ENCODE peak calls at places on chromosomes 13 and 19, in seven cellular contexts. One of them, this sample, is unnamed.

GRCh38 chr13:67943116-67943515 is 713.0 kb upstream of the PCDH9 start:
- DNase-seq in spleen: no peak
- DNase-seq in dorsolateral prefrontal cortex: no peak
- DNase-seq in testis: no peak
- DNase-seq in aorta: no peak
- DNase-seq in adrenal gland: no peak
- DNase-seq in DND-41: no peak
- DNase-seq in this sample: no peak

GRCh38 chr13:85610024-85610423 is 189.2 kb downstream of the SLITRK6 start:
- DNase-seq in aorta: no peak
- DNase-seq in adrenal gland: no peak
- DNase-seq in dorsolateral prefrontal cortex: no peak
- DNase-seq in testis: no peak
- DNase-seq in DND-41: no peak
- DNase-seq in spleen: no peak
- DNase-seq in this sample: no peak

GRCh38 chr13:112747256-112747655 is 57.4 kb downstream of the ATP11A start:
- DNase-seq in testis: peak
- DNase-seq in dorsolateral prefrontal cortex: no peak
- DNase-seq in aorta: no peak
- DNase-seq in adrenal gland: no peak
- DNase-seq in spleen: peak
- DNase-seq in DND-41: no peak
- DNase-seq in this sample: no peak

GRCh38 chr13:111952814-111953213 is 114.1 kb upstream of the SOX1 start:
- DNase-seq in DND-41: no peak
- DNase-seq in aorta: no peak
- DNase-seq in dorsolateral prefrontal cortex: no peak
- DNase-seq in spleen: peak
- DNase-seq in adrenal gland: no peak
- DNase-seq in testis: no peak
- DNase-seq in this sample: no peak

GRCh38 chr13:30422056-30422914 is at the start of gene UBE2L5:
- DNase-seq in adrenal gland: peak
- DNase-seq in aorta: peak
- DNase-seq in testis: peak
- DNase-seq in spleen: peak
- DNase-seq in dorsolateral prefrontal cortex: peak
- DNase-seq in DND-41: peak
- DNase-seq in this sample: peak

GRCh38 chr13:27131202-27131623 is 40.4 kb downstream of the USP12 start:
- DNase-seq in dorsolateral prefrontal cortex: no peak
- DNase-seq in adrenal gland: no peak
- DNase-seq in spleen: no peak
- DNase-seq in DND-41: no peak
- DNase-seq in aorta: no peak
- DNase-seq in testis: no peak
- DNase-seq in this sample: no peak

GRCh38 chr19:31675187-31675913 is 326.1 kb upstream of the TSHZ3 start:
- DNase-seq in DND-41: no peak
- DNase-seq in dorsolateral prefrontal cortex: no peak
- DNase-seq in testis: no peak
- DNase-seq in spleen: no peak
- DNase-seq in aorta: no peak
- DNase-seq in adrenal gland: no peak
- DNase-seq in this sample: no peak

GRCh38 chr19:46741447-46741846 is 4.4 kb upstream of the FKRP start:
- DNase-seq in adrenal gland: no peak
- DNase-seq in DND-41: no peak
- DNase-seq in testis: no peak
- DNase-seq in dorsolateral prefrontal cortex: no peak
- DNase-seq in spleen: no peak
- DNase-seq in aorta: no peak
- DNase-seq in this sample: no peak

GRCh38 chr19:30070198-30070969 is 128.3 kb downstream of the URI1 start:
- DNase-seq in dorsolateral prefrontal cortex: peak
- DNase-seq in spleen: peak
- DNase-seq in testis: no peak
- DNase-seq in adrenal gland: no peak
- DNase-seq in aorta: peak
- DNase-seq in DND-41: no peak
- DNase-seq in this sample: peak

GRCh38 chr13:74070065-74070464 is 64.1 kb downstream of the KLF12 start:
- DNase-seq in testis: no peak
- DNase-seq in aorta: no peak
- DNase-seq in spleen: no peak
- DNase-seq in adrenal gland: no peak
- DNase-seq in DND-41: peak
- DNase-seq in dorsolateral prefrontal cortex: no peak
- DNase-seq in this sample: no peak

GRCh38 chr19:29876414-29876813 is 64.6 kb downstream of the CCNE1 start:
- DNase-seq in dorsolateral prefrontal cortex: no peak
- DNase-seq in DND-41: no peak
- DNase-seq in spleen: peak
- DNase-seq in adrenal gland: no peak
- DNase-seq in testis: no peak
- DNase-seq in aorta: peak
- DNase-seq in this sample: no peak

DNA sequence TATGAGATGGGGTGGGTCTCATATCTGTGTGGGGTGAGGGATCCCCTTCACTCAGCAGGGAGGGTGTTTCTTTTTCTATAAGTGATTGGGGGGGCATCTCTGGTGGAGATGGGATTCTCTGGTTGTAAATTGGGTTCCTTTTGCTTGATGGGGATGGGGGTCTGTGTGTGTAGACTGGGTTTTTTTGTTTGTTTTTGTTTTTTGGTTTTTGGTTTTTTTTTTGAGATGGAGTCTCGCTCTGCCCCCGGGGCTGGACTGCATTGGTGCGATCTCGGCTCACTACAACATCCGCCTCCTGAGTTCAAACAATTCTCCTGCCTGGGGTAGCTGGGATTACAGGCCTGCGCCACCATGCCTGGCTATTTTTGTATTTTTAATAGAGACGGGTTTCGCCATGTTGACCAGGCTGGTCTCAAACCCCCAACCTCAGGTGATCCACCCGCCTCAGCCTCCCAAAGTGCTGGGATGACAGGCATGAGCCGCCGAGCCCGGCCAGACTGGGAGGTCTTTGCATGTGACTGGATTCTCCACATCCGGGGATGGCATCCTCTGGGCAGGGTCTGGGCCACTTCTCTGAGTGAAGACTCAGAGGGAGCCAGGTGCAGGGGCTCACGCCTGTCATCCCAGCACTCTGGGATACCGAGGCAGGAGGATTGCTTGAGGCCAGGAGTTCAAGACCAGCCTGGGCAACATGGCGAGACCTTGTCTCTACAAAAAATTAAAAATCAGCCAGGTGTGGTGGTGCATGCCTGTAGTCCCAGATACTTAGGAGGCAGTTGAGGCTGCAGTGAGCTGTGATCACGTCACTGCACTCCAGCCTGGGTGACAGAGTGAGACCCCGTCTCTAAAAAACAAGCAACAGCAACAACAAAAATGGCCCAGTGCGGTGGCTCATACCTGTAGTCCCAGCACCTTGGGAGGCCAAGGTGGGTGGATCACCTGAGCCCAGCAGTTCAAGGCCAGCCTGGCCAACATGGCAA is 799 bp downstream of the MYBPC2 start:
- DNase-seq in testis: no peak
- DNase-seq in spleen: no peak
- DNase-seq in DND-41: no peak
- DNase-seq in dorsolateral prefrontal cortex: no peak
- DNase-seq in adrenal gland: no peak
- DNase-seq in aorta: no peak
- DNase-seq in this sample: no peak
- H3K4me3 ChIP-seq in testis: no peak
- H3K4me3 ChIP-seq in spleen: no peak
- H3K4me3 ChIP-seq in DND-41: no peak
- H3K4me3 ChIP-seq in dorsolateral prefrontal cortex: no peak
- H3K4me3 ChIP-seq in adrenal gland: no peak
- H3K4me3 ChIP-seq in aorta: no peak
- H3K4me3 ChIP-seq in this sample: no peak

GRCh38 chr13:20193142-20193923 is 595 bp upstream of the GJB2 start:
- DNase-seq in adrenal gland: no peak
- DNase-seq in testis: no peak
- DNase-seq in spleen: no peak
- DNase-seq in dorsolateral prefrontal cortex: no peak
- DNase-seq in aorta: no peak
- DNase-seq in DND-41: no peak
- DNase-seq in this sample: no peak
- H3K4me3 ChIP-seq in adrenal gland: no peak
- H3K4me3 ChIP-seq in testis: peak
- H3K4me3 ChIP-seq in spleen: peak
- H3K4me3 ChIP-seq in dorsolateral prefrontal cortex: peak
- H3K4me3 ChIP-seq in aorta: peak
- H3K4me3 ChIP-seq in DND-41: peak
- H3K4me3 ChIP-seq in this sample: peak

GRCh38 chr19:40528078-40528477 is 48.6 kb upstream of the SHKBP1 start:
- DNase-seq in aorta: no peak
- DNase-seq in adrenal gland: no peak
- DNase-seq in spleen: no peak
- DNase-seq in testis: no peak
- DNase-seq in dorsolateral prefrontal cortex: no peak
- DNase-seq in DND-41: no peak
- DNase-seq in this sample: no peak

GRCh38 chr19:40529093-40529954 is 47.3 kb upstream of the SHKBP1 start:
- DNase-seq in aorta: peak
- DNase-seq in testis: peak
- DNase-seq in adrenal gland: peak
- DNase-seq in spleen: peak
- DNase-seq in DND-41: peak
- DNase-seq in dorsolateral prefrontal cortex: peak
- DNase-seq in this sample: peak

GRCh38 chr19:40533508-40533907 is 43.2 kb upstream of the SHKBP1 start:
- DNase-seq in DND-41: no peak
- DNase-seq in dorsolateral prefrontal cortex: no peak
- DNase-seq in adrenal gland: no peak
- DNase-seq in testis: no peak
- DNase-seq in spleen: no peak
- DNase-seq in aorta: no peak
- DNase-seq in this sample: no peak

GRCh38 chr19:40528533-40529092 is 48.1 kb upstream of the SHKBP1 start:
- DNase-seq in dorsolateral prefrontal cortex: no peak
- DNase-seq in testis: no peak
- DNase-seq in aorta: no peak
- DNase-seq in spleen: no peak
- DNase-seq in DND-41: no peak
- DNase-seq in adrenal gland: no peak
- DNase-seq in this sample: no peak

GRCh38 chr19:40530091-40530901 is 46.4 kb upstream of the SHKBP1 start:
- DNase-seq in aorta: no peak
- DNase-seq in dorsolateral prefrontal cortex: no peak
- DNase-seq in adrenal gland: peak
- DNase-seq in testis: peak
- DNase-seq in DND-41: no peak
- DNase-seq in spleen: no peak
- DNase-seq in this sample: no peak
- H3K4me3 ChIP-seq in aorta: no peak
- H3K4me3 ChIP-seq in dorsolateral prefrontal cortex: peak
- H3K4me3 ChIP-seq in adrenal gland: no peak
- H3K4me3 ChIP-seq in testis: peak
- H3K4me3 ChIP-seq in DND-41: no peak
- H3K4me3 ChIP-seq in spleen: no peak
- H3K4me3 ChIP-seq in this sample: no peak

DNA sequence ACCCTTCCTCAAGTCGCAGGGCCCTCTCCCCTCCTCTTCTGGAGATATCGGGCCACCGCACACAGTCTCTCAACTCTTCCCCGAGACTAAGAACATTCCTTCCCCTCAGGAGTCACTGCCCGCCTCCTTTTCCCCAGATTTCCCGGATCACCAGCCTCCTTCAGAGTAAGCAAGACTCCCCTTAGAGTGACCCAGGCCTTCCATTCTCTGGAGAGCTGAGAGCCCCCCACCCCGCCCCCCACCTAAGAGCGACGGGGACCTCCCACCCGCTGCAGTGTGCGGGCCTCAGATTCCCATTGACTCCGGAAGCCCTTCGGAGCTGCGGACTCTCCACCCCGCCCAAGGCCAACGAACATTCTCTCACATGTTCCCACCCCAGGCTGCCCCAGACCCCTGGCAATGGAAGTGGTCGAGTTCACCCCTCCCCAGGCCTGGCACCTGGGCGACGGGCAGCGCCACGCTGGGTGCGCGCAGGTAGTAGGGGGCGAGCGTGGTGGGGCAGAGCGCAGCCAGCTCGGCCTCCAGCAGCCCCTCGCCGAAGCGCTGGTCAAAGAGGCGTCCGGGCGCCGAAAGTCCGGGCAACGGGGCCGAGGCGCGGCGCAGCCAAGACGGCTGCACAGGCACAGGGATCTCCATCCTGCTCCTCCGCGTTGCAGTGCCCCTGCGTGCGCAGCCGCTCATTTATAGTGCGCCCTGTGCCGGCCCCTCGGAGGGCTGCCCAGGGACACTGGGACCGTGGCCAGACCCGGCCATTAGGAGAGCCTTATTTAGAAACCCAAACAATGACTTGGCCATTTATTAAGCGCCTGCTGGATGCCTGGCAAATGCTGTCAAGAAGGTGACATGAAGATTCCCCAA is at the start of gene HSPB6:
- DNase-seq in DND-41: no peak
- DNase-seq in testis: peak
- DNase-seq in aorta: peak
- DNase-seq in adrenal gland: peak
- DNase-seq in spleen: peak
- DNase-seq in dorsolateral prefrontal cortex: no peak
- DNase-seq in this sample: peak
- H3K4me3 ChIP-seq in DND-41: peak
- H3K4me3 ChIP-seq in testis: peak
- H3K4me3 ChIP-seq in aorta: peak
- H3K4me3 ChIP-seq in adrenal gland: no peak
- H3K4me3 ChIP-seq in spleen: peak
- H3K4me3 ChIP-seq in dorsolateral prefrontal cortex: peak
- H3K4me3 ChIP-seq in this sample: peak

DNA sequence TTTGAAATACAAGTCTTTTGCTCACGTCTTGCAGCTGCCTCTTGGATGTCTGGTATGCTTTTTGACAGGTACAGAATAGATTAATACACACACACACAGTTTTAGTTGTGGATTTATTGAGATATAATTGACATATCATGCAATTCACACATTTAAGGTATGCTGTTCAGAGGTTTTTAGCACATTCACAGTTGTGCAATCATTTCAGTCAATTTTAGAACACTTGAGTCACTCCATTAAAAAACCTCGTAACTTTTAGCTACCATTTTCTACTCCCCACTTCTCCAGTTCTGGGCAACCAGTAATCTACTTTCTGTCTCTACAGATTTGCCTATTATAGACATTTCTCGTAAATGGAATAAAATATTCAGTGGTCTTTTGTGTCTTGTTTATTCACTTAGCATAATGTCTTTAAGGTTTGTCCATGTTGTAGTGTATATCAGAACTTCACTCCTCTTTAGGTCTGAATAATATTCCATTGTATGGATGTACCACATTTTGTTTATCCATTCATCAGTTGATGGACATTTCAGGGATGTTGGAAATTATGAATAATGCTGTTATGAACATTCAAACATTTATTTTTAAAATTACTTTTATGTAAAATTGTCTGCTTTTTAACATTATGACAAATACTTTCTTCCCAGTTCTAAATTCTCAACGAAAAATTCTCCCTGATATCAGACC is 2.5 kb upstream of the ZMYM2 start:
- DNase-seq in adrenal gland: no peak
- DNase-seq in dorsolateral prefrontal cortex: no peak
- DNase-seq in spleen: no peak
- DNase-seq in aorta: no peak
- DNase-seq in DND-41: no peak
- DNase-seq in testis: no peak
- DNase-seq in this sample: no peak
- H3K4me3 ChIP-seq in adrenal gland: no peak
- H3K4me3 ChIP-seq in dorsolateral prefrontal cortex: no peak
- H3K4me3 ChIP-seq in spleen: no peak
- H3K4me3 ChIP-seq in aorta: no peak
- H3K4me3 ChIP-seq in DND-41: no peak
- H3K4me3 ChIP-seq in testis: no peak
- H3K4me3 ChIP-seq in this sample: no peak